ENCODE peak calls at places on chromosome 16, in six cellular contexts. One of them, this sample, is unnamed.

GRCh38 chr16:48542020-48542473 is 67.9 kb downstream of the N4BP1 start:
- DNase-seq in transverse colon: peak; percentile 48
- DNase-seq in Peyer's patch: peak; percentile 75
- DNase-seq in adrenal gland: peak; percentile 69
- DNase-seq in HCT116: no peak
- DNase-seq in HepG2: no peak
- DNase-seq in this sample: peak; percentile 41

GRCh38 chr16:76278976-76279375 is 1.8 kb downstream of the CNTNAP4 start:
- DNase-seq in transverse colon: no peak
- DNase-seq in Peyer's patch: no peak
- DNase-seq in adrenal gland: no peak
- DNase-seq in HCT116: no peak
- DNase-seq in HepG2: peak; percentile 13
- DNase-seq in this sample: no peak

GRCh38 chr16:3469736-3470135 is 25.6 kb downstream of the C16orf90 start:
- DNase-seq in transverse colon: no peak
- DNase-seq in Peyer's patch: no peak
- DNase-seq in adrenal gland: no peak
- DNase-seq in HCT116: no peak
- DNase-seq in HepG2: no peak
- DNase-seq in this sample: no peak

GRCh38 chr16:69404275-69404805 is 18.5 kb upstream of the TERF2 start:
- DNase-seq in transverse colon: peak; percentile 51
- DNase-seq in Peyer's patch: peak; percentile 68
- DNase-seq in adrenal gland: peak; percentile 74
- DNase-seq in HCT116: peak; percentile 95
- DNase-seq in HepG2: peak; percentile 94
- DNase-seq in this sample: no peak

GRCh38 chr16:6682142-6682811 is 650.4 kb upstream of the RBFOX1 start:
- DNase-seq in transverse colon: peak; percentile 26
- DNase-seq in Peyer's patch: peak; percentile 47
- DNase-seq in adrenal gland: peak; percentile 44
- DNase-seq in HCT116: no peak
- DNase-seq in HepG2: peak; percentile 20
- DNase-seq in this sample: peak; percentile 29

GRCh38 chr16:19690196-19690595 is 27.8 kb downstream of the KNOP1 start:
- DNase-seq in transverse colon: no peak
- DNase-seq in Peyer's patch: no peak
- DNase-seq in adrenal gland: peak; percentile 52
- DNase-seq in HCT116: no peak
- DNase-seq in HepG2: no peak
- DNase-seq in this sample: no peak

GRCh38 chr16:26992661-26993365 is 73.9 kb upstream of the C16orf82 start:
- DNase-seq in transverse colon: no peak
- DNase-seq in Peyer's patch: peak; percentile 18
- DNase-seq in adrenal gland: no peak
- DNase-seq in HCT116: no peak
- DNase-seq in HepG2: no peak
- DNase-seq in this sample: no peak

GRCh38 chr16:27096375-27096774 is 29.6 kb downstream of the C16orf82 start:
- DNase-seq in transverse colon: no peak
- DNase-seq in Peyer's patch: no peak
- DNase-seq in adrenal gland: no peak
- DNase-seq in HCT116: no peak
- DNase-seq in HepG2: no peak
- DNase-seq in this sample: no peak

GRCh38 chr16:57591086-57591869 is 37.2 kb upstream of the ADGRG1 start:
- DNase-seq in transverse colon: peak; percentile 76
- DNase-seq in Peyer's patch: peak; percentile 85
- DNase-seq in adrenal gland: peak; percentile 87
- DNase-seq in HCT116: peak; percentile 76
- DNase-seq in HepG2: peak; percentile 80
- DNase-seq in this sample: peak; percentile 76

GRCh38 chr16:19555938-19556778 is 655 bp downstream of the VPS35L start:
- DNase-seq in transverse colon: peak; percentile 11
- DNase-seq in Peyer's patch: no peak
- DNase-seq in adrenal gland: no peak
- DNase-seq in HCT116: peak; percentile 59
- DNase-seq in HepG2: no peak
- DNase-seq in this sample: peak; percentile 78

GRCh38 chr16:25141648-25142047 is 30.1 kb downstream of the LCMT1 start:
- DNase-seq in transverse colon: no peak
- DNase-seq in Peyer's patch: no peak
- DNase-seq in adrenal gland: no peak
- DNase-seq in HCT116: no peak
- DNase-seq in HepG2: no peak
- DNase-seq in this sample: no peak

GRCh38 chr16:50304467-50305440 is 38.4 kb downstream of the ADCY7 start:
- DNase-seq in transverse colon: no peak
- DNase-seq in Peyer's patch: peak; percentile 39
- DNase-seq in adrenal gland: no peak
- DNase-seq in HCT116: no peak
- DNase-seq in HepG2: no peak
- DNase-seq in this sample: no peak

GRCh38 chr16:931171-931570 is 39.6 kb downstream of the LMF1 start:
- DNase-seq in transverse colon: no peak
- DNase-seq in Peyer's patch: no peak
- DNase-seq in adrenal gland: no peak
- DNase-seq in HCT116: no peak
- DNase-seq in HepG2: no peak
- DNase-seq in this sample: no peak

GRCh38 chr16:59198487-59198886 is 464.4 kb upstream of the GOT2 start:
- DNase-seq in transverse colon: no peak
- DNase-seq in Peyer's patch: no peak
- DNase-seq in adrenal gland: no peak
- DNase-seq in HCT116: no peak
- DNase-seq in HepG2: no peak
- DNase-seq in this sample: peak; percentile 3

GRCh38 chr16:62383941-62384340 is 347.7 kb upstream of the CDH8 start:
- DNase-seq in transverse colon: no peak
- DNase-seq in Peyer's patch: no peak
- DNase-seq in adrenal gland: no peak
- DNase-seq in HCT116: no peak
- DNase-seq in HepG2: no peak
- DNase-seq in this sample: no peak

GRCh38 chr16:66682271-66682670 is 14.3 kb downstream of the CMTM4 start:
- DNase-seq in transverse colon: no peak
- DNase-seq in Peyer's patch: no peak
- DNase-seq in adrenal gland: no peak
- DNase-seq in HCT116: no peak
- DNase-seq in HepG2: no peak
- DNase-seq in this sample: no peak

GRCh38 chr16:35798885-35799426 is 2339.5 kb downstream of the TP53TG3F start:
- DNase-seq in transverse colon: no peak
- DNase-seq in Peyer's patch: no peak
- DNase-seq in adrenal gland: no peak
- DNase-seq in HCT116: no peak
- DNase-seq in HepG2: no peak
- DNase-seq in this sample: no peak

GRCh38 chr16:75483222-75483621 is 12.0 kb downstream of the CHST6 start:
- DNase-seq in transverse colon: no peak
- DNase-seq in Peyer's patch: no peak
- DNase-seq in adrenal gland: no peak
- DNase-seq in HCT116: peak; percentile 97
- DNase-seq in HepG2: no peak
- DNase-seq in this sample: no peak

GRCh38 chr16:58249780-58250478 is 44.9 kb downstream of the PRSS54 start:
- DNase-seq in transverse colon: peak; percentile 86
- DNase-seq in Peyer's patch: peak; percentile 91
- DNase-seq in adrenal gland: peak; percentile 83
- DNase-seq in HCT116: peak; percentile 63
- DNase-seq in HepG2: peak; percentile 63
- DNase-seq in this sample: peak; percentile 85

GRCh38 chr16:8595783-8596182 is 5.5 kb upstream of the TMEM114 start:
- DNase-seq in transverse colon: no peak
- DNase-seq in Peyer's patch: no peak
- DNase-seq in adrenal gland: no peak
- DNase-seq in HCT116: no peak
- DNase-seq in HepG2: no peak
- DNase-seq in this sample: no peak
- TF ChIP-seq POLR2A in transverse colon: no peak
- TF ChIP-seq POLR2A in Peyer's patch: no peak
- TF ChIP-seq POLR2A in adrenal gland: no peak
- TF ChIP-seq POLR2A in HCT116: no peak
- TF ChIP-seq POLR2A in HepG2: no peak
- TF ChIP-seq POLR2A in this sample: no peak

DNA sequence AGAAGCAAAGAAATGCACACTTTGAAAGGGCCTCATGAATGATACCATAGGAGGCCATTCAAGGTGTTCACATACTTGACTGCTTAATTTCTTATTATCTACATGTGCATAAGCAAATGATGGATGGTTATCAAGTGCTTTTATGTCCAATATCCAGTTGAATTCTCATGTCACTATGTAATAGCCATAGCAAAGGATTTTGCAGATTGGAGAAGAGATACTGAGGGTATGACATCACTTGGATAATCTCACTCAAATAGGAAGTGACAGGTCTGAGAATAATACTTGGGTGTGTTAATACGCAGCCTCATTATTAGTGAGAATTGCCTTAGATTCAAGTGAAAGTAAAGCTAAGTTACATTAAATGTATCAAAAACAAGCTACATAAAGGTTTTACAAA is 1208.6 kb downstream of the CDH11 start:
- DNase-seq in transverse colon: no peak
- DNase-seq in Peyer's patch: no peak
- DNase-seq in adrenal gland: no peak
- DNase-seq in HCT116: no peak
- DNase-seq in HepG2: no peak
- DNase-seq in this sample: no peak
- TF ChIP-seq POLR2A in transverse colon: no peak
- TF ChIP-seq POLR2A in Peyer's patch: no peak
- TF ChIP-seq POLR2A in adrenal gland: no peak
- TF ChIP-seq POLR2A in HCT116: no peak
- TF ChIP-seq POLR2A in HepG2: no peak
- TF ChIP-seq POLR2A in this sample: no peak

GRCh38 chr16:81478876-81479496 is 34.4 kb downstream of the CMIP start:
- DNase-seq in transverse colon: peak; percentile 73
- DNase-seq in Peyer's patch: peak; percentile 92
- DNase-seq in adrenal gland: peak; percentile 66
- DNase-seq in HCT116: no peak
- DNase-seq in HepG2: no peak
- DNase-seq in this sample: no peak
- TF ChIP-seq POLR2A in transverse colon: no peak
- TF ChIP-seq POLR2A in Peyer's patch: no peak
- TF ChIP-seq POLR2A in adrenal gland: no peak
- TF ChIP-seq POLR2A in HCT116: no peak
- TF ChIP-seq POLR2A in HepG2: no peak
- TF ChIP-seq POLR2A in this sample: no peak

DNA sequence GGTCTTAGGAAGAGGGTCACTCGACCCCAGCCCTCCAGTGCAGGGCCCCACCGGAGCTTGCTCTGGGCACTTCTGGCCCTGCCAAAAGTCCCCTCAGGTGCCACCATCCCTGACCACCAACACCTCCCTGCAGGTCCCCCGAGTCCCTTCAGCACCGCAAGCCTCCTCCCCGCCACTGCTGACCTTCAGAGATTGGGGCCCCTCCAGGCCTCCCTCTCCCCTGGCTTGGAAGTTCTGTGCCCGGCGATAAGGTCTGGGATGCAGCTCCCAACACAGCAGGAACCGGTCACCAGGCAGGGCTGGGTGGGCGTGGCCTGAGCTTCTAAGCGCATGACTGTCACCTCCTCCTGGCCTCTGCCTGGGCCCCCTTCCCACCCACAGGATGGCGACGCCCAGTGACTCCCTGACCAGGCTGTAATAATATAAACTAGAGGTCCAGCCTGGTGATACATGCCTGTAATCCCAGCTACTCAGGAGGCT is 11.2 kb downstream of the PIEZO1 start:
- DNase-seq in transverse colon: peak; percentile 64
- DNase-seq in Peyer's patch: peak; percentile 78
- DNase-seq in adrenal gland: peak; percentile 52
- DNase-seq in HCT116: no peak
- DNase-seq in HepG2: no peak
- DNase-seq in this sample: peak; percentile 93
- TF ChIP-seq POLR2A in transverse colon: no peak
- TF ChIP-seq POLR2A in Peyer's patch: no peak
- TF ChIP-seq POLR2A in adrenal gland: no peak
- TF ChIP-seq POLR2A in HCT116: no peak
- TF ChIP-seq POLR2A in HepG2: no peak
- TF ChIP-seq POLR2A in this sample: no peak

GRCh38 chr16:46789499-46790414 is 41.2 kb downstream of the C16orf87 start:
- DNase-seq in transverse colon: peak; percentile 83
- DNase-seq in Peyer's patch: peak; percentile 91
- DNase-seq in adrenal gland: peak; percentile 84
- DNase-seq in HCT116: no peak
- DNase-seq in HepG2: peak; percentile 74
- DNase-seq in this sample: peak; percentile 85
- TF ChIP-seq POLR2A in transverse colon: peak; percentile 39
- TF ChIP-seq POLR2A in Peyer's patch: peak; percentile 24
- TF ChIP-seq POLR2A in adrenal gland: no peak
- TF ChIP-seq POLR2A in HCT116: no peak
- TF ChIP-seq POLR2A in HepG2: peak; percentile 96
- TF ChIP-seq POLR2A in this sample: no peak

DNA sequence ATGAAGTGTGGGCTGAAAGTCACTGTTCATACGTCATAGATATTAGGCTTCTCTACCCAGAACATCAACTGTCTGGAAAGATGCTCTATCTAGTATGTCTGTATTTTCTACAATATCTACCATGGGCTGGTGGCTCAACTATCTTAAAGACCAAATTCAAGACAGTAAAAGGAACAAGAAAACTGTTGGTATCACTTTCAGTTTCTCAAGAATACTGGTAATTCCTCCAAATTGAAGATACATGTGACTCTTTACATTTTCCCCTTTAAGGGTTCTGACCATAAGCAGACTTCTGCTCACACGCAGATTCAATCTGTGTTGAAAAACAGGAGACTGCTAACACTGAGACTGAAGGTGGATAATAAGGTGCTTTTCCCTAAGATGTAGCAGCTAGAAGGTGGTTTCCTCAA is 24.2 kb downstream of the XPO6 start:
- DNase-seq in transverse colon: no peak
- DNase-seq in Peyer's patch: no peak
- DNase-seq in adrenal gland: no peak
- DNase-seq in HCT116: no peak
- DNase-seq in HepG2: no peak
- DNase-seq in this sample: no peak
- TF ChIP-seq POLR2A in transverse colon: no peak
- TF ChIP-seq POLR2A in Peyer's patch: no peak
- TF ChIP-seq POLR2A in adrenal gland: no peak
- TF ChIP-seq POLR2A in HCT116: no peak
- TF ChIP-seq POLR2A in HepG2: no peak
- TF ChIP-seq POLR2A in this sample: no peak